ENCODE peak calls at places on chromosomes 16 and 17, in eight cellular contexts. G is HT1080; C is progenitor cell of endocrine pancreas; L is islet precursor cell; I is NCI-H510A; Y is activated CD8-positive, alpha-beta memory T cell treated with anti-CD3 and anti-CD28 coated beads for 4 hours; T is activated CD4-positive, alpha-beta T cell treated with anti-CD3 and anti-CD28 coated beads, Interleukin-2, amount 50 U/mL, for 24 hours; O is neural progenitor cell. V is an unnamed sample.

GRCh38 chr17:7955414-7956042 is 23.5 kb downstream of the CNTROB start:
- DNase-seq in G (no peak), C (no peak), L (no peak), I (no peak), Y (no peak), T (no peak), O (no peak), V (no peak)

GRCh38 chr16:84897911-84898377 is 78.2 kb downstream of the CRISPLD2 start:
- DNase-seq in G (no peak), C (no peak), L (no peak), I (no peak), Y (no peak), T (no peak), O (no peak), V (no peak)

GRCh38 chr16:86074651-86075487 is 175.9 kb downstream of the IRF8 start:
- DNase-seq in G (no peak), C (no peak), L (peak), I (no peak), Y (no peak), T (no peak), O (peak), V (peak)

GRCh38 chr17:39736319-39737165 is 1.2 kb upstream of the GRB7 start:
- DNase-seq in G (peak), C (no peak), L (peak), I (peak), Y (no peak), T (no peak), O (no peak), V (no peak)

GRCh38 chr16:1929105-1929504 is 10.9 kb upstream of the HS3ST6 start:
- DNase-seq in G (no peak), C (no peak), L (no peak), I (no peak), Y (no peak), T (no peak), O (no peak), V (no peak)

GRCh38 chr16:31202402-31203385 is at the start of gene PYCARD:
- DNase-seq in G (no peak), C (peak), L (peak), I (no peak), Y (no peak), T (no peak), O (peak), V (no peak)

GRCh38 chr17:65013613-65014391 is 42.7 kb downstream of the GNA13 start:
- DNase-seq in G (peak), C (no peak), L (no peak), I (no peak), Y (no peak), T (no peak), O (no peak), V (peak)

GRCh38 chr16:3646348-3646920 is 8.1 kb upstream of the DNASE1 start:
- DNase-seq in G (no peak), C (no peak), L (peak), I (peak), Y (no peak), T (no peak), O (no peak), V (peak)

GRCh38 chr16:1244881-1245280 is 4.4 kb downstream of the TPSAB1 start:
- DNase-seq in G (peak), C (no peak), L (no peak), I (no peak), Y (no peak), T (no peak), O (no peak), V (peak)

GRCh38 chr17:17131876-17132275 is 74.3 kb downstream of the PLD6 start:
- DNase-seq in G (no peak), C (no peak), L (no peak), I (no peak), Y (no peak), T (no peak), O (no peak), V (no peak)

GRCh38 chr17:46179375-46179999 is 13.7 kb downstream of the KANSL1 start:
- DNase-seq in G (no peak), C (no peak), L (no peak), I (no peak), Y (no peak), T (no peak), O (no peak), V (no peak)

V was measured in natural killer cell treated with Interleukin-12 subunit alpha and Interleukin-12 subunit beta and Interleukin-15 and Interleukin-18, amount 100 ng/mL, for 72 hours.